ENCODE peak calls at places on chromosomes 11 and 22, in seven cellular contexts. Y, M, W, L, U, O and J are unnamed samples.

GRCh38 chr11:69497221-69497787 is 15.8 kb downstream of the LINC01488 start:
- DNase-seq in L (no peak), W (peak), U (no peak), M (peak), O (peak), Y (peak), J (peak)

GRCh38 chr22:49950396-49950994 is 10.1 kb upstream of the PIM3 start:
- DNase-seq in L (no peak), U (no peak), M (no peak), O (no peak), Y (no peak), W (no peak), J (peak)

GRCh38 chr11:910589-911030 is at the start of gene CHID1:
- DNase-seq in M (peak), W (no peak), L (peak), U (peak), O (peak), Y (peak), J (peak)

GRCh38 chr11:125300791-125301218 is 136.3 kb downstream of the PKNOX2 start:
- DNase-seq in Y (peak), W (peak), O (peak), M (peak), U (peak), L (no peak), J (no peak)

GRCh38 chr11:104618949-104619348 is 279.3 kb downstream of the CASP12 start:
- DNase-seq in L (no peak), U (no peak), M (no peak), Y (peak), W (no peak), O (no peak), J (no peak)

GRCh38 chr11:45924927-45925326 is 2.5 kb downstream of the LARGE2 start:
- DNase-seq in W (no peak), L (no peak), M (no peak), O (no peak), U (no peak), Y (no peak), J (no peak)

GRCh38 chr11:79253280-79253679 is 187.6 kb downstream of the TENM4 start:
- DNase-seq in U (no peak), Y (no peak), L (no peak), M (no peak), W (no peak), O (no peak), J (no peak)

GRCh38 chr11:118209037-118209436 is 15.8 kb downstream of the JAML start:
- DNase-seq in L (no peak), W (no peak), M (no peak), Y (no peak), O (no peak), U (no peak), J (no peak)

GRCh38 chr11:134905966-134906955 is 494.2 kb upstream of the B3GAT1 start:
- DNase-seq in Y (no peak), L (no peak), U (no peak), O (no peak), M (no peak), W (no peak), J (no peak)

GRCh38 chr11:86934933-86935579 is 20.1 kb downstream of the FZD4 start:
- DNase-seq in O (no peak), M (no peak), U (no peak), Y (no peak), L (no peak), W (no peak), J (no peak)

GRCh38 chr11:44065851-44066731 is at the start of gene ACCS:
- DNase-seq in U (peak), M (peak), L (peak), Y (peak), O (peak), W (peak), J (peak)

GRCh38 chr22:24564376-24565058 is 8.7 kb downstream of the SNRPD3 start:
- DNase-seq in L (no peak), W (peak), Y (no peak), U (no peak), O (no peak), M (no peak), J (no peak)

GRCh38 chr11:112962854-112963367 is 1.7 kb downstream of the NCAM1 start:
- DNase-seq in L (peak), Y (no peak), W (no peak), M (peak), U (peak), O (peak), J (peak)